ENCODE peak calls at places on chromosomes 2 and 18, in six cellular contexts. One of them, this sample, is unnamed.

GRCh38 chr2:165833156-165833555 is 39.1 kb upstream of the GALNT3 start:
- DNase-seq in H1: no peak
- DNase-seq in HepG2: no peak
- DNase-seq in HCT116: no peak
- DNase-seq in SK-N-SH: no peak
- DNase-seq in K562: no peak
- DNase-seq in this sample: no peak

GRCh38 chr2:43212931-43213330 is 13.5 kb downstream of the ZFP36L2 start:
- DNase-seq in H1: no peak
- DNase-seq in HepG2: no peak
- DNase-seq in HCT116: no peak
- DNase-seq in SK-N-SH: no peak
- DNase-seq in K562: no peak
- DNase-seq in this sample: no peak

GRCh38 chr2:237700583-237701032 is 73.2 kb downstream of the LRRFIP1 start:
- DNase-seq in H1: no peak
- DNase-seq in HepG2: no peak
- DNase-seq in HCT116: no peak
- DNase-seq in SK-N-SH: peak
- DNase-seq in K562: no peak
- DNase-seq in this sample: peak

GRCh38 chr2:107669335-107669734 is 157.4 kb upstream of the RGPD4 start:
- DNase-seq in H1: no peak
- DNase-seq in HepG2: no peak
- DNase-seq in HCT116: no peak
- DNase-seq in SK-N-SH: peak
- DNase-seq in K562: peak
- DNase-seq in this sample: no peak

GRCh38 chr2:135475128-135475527 is 55.9 kb downstream of the ZRANB3 start:
- DNase-seq in H1: no peak
- DNase-seq in HepG2: no peak
- DNase-seq in HCT116: no peak
- DNase-seq in SK-N-SH: no peak
- DNase-seq in K562: no peak
- DNase-seq in this sample: no peak

GRCh38 chr18:21452381-21452780 is 148.1 kb downstream of the ESCO1 start:
- DNase-seq in H1: no peak
- DNase-seq in HepG2: no peak
- DNase-seq in HCT116: no peak
- DNase-seq in SK-N-SH: no peak
- DNase-seq in K562: no peak
- DNase-seq in this sample: no peak

GRCh38 chr2:29114514-29114840 is 738 bp upstream of the CLIP4 start:
- DNase-seq in H1: no peak
- DNase-seq in HepG2: no peak
- DNase-seq in HCT116: no peak
- DNase-seq in SK-N-SH: peak
- DNase-seq in K562: no peak
- DNase-seq in this sample: no peak

GRCh38 chr2:209456489-209456888 is 32.6 kb downstream of the MAP2 start:
- DNase-seq in H1: no peak
- DNase-seq in HepG2: no peak
- DNase-seq in HCT116: no peak
- DNase-seq in SK-N-SH: no peak
- DNase-seq in K562: no peak
- DNase-seq in this sample: no peak

GRCh38 chr2:55966431-55967118 is 43.0 kb upstream of the EFEMP1 start:
- DNase-seq in H1: no peak
- DNase-seq in HepG2: no peak
- DNase-seq in HCT116: no peak
- DNase-seq in SK-N-SH: no peak
- DNase-seq in K562: no peak
- DNase-seq in this sample: no peak

GRCh38 chr2:1593371-1594205 is 150.7 kb downstream of the PXDN start:
- DNase-seq in H1: no peak
- DNase-seq in HepG2: no peak
- DNase-seq in HCT116: peak
- DNase-seq in SK-N-SH: peak
- DNase-seq in K562: no peak
- DNase-seq in this sample: no peak
- H3K9ac ChIP-seq in H1: no peak
- H3K9ac ChIP-seq in HepG2: no peak
- H3K9ac ChIP-seq in HCT116: no peak
- H3K9ac ChIP-seq in SK-N-SH: peak
- H3K9ac ChIP-seq in K562: no peak
- H3K9ac ChIP-seq in this sample: no peak

GRCh38 chr2:239815638-239816035 is 209.5 kb downstream of the NDUFA10 start:
- DNase-seq in H1: no peak
- DNase-seq in HepG2: no peak
- DNase-seq in HCT116: no peak
- DNase-seq in SK-N-SH: no peak
- DNase-seq in K562: no peak
- DNase-seq in this sample: no peak

GRCh38 chr2:239814136-239814916 is 210.8 kb downstream of the NDUFA10 start:
- DNase-seq in H1: no peak
- DNase-seq in HepG2: no peak
- DNase-seq in HCT116: no peak
- DNase-seq in SK-N-SH: no peak
- DNase-seq in K562: peak
- DNase-seq in this sample: no peak

GRCh38 chr2:239816571-239816970 is 208.6 kb downstream of the NDUFA10 start:
- DNase-seq in H1: no peak
- DNase-seq in HepG2: no peak
- DNase-seq in HCT116: no peak
- DNase-seq in SK-N-SH: no peak
- DNase-seq in K562: no peak
- DNase-seq in this sample: no peak

GRCh38 chr2:239813261-239814135 is 211.6 kb downstream of the NDUFA10 start:
- DNase-seq in H1: no peak
- DNase-seq in HepG2: no peak
- DNase-seq in HCT116: no peak
- DNase-seq in SK-N-SH: no peak
- DNase-seq in K562: no peak
- DNase-seq in this sample: no peak

GRCh38 chr2:239814917-239815637 is 210.1 kb downstream of the NDUFA10 start:
- DNase-seq in H1: no peak
- DNase-seq in HepG2: no peak
- DNase-seq in HCT116: no peak
- DNase-seq in SK-N-SH: no peak
- DNase-seq in K562: no peak
- DNase-seq in this sample: no peak
- TF ChIP-seq SIN3A in H1: no peak
- TF ChIP-seq SIN3A in HepG2: no peak
- TF ChIP-seq SIN3A in HCT116: no peak
- TF ChIP-seq SIN3A in SK-N-SH: no peak
- TF ChIP-seq SIN3A in K562: no peak
- TF ChIP-seq SIN3A in this sample: no peak

DNA sequence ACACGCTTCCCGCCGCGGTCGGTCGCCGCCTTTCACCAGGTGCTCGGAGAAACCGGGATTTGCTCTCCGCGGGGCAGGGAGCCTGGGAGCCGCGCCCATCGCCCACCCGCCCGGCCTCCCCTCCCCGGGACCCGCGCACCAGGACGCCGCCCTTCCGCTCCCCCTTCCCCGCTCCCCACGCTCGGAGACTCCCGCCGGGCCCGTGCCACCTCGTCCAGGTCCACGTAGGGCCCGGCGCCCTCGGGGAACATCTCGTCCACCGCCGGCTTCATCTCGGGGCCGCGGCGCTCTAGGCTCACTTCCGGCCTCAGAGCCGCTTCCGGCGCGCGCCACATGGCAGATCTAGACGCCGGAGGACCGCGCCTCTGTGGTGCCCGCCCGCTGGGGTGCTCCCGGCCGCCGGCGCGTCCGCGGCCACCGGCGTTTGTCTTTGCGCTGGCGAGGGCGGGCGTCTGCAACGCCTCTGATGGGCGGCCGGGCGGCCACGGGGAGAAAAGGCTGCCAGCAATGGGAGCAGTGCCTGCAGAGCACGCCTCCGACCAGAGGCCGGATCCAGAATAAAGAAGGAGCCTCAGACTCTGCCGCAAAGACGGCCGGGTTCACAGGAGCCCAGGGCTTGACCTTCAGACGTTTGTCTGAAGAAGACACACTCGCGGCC is at the start of gene COPS9:
- DNase-seq in H1: no peak
- DNase-seq in HepG2: peak
- DNase-seq in HCT116: peak
- DNase-seq in SK-N-SH: peak
- DNase-seq in K562: peak
- DNase-seq in this sample: peak
- H3K9ac ChIP-seq in H1: peak
- H3K9ac ChIP-seq in HepG2: peak
- H3K9ac ChIP-seq in HCT116: peak
- H3K9ac ChIP-seq in SK-N-SH: peak
- H3K9ac ChIP-seq in K562: peak
- H3K9ac ChIP-seq in this sample: peak

GRCh38 chr18:3924455-3924854 is 474.5 kb downstream of the TGIF1 start:
- DNase-seq in H1: no peak
- DNase-seq in HepG2: no peak
- DNase-seq in HCT116: no peak
- DNase-seq in SK-N-SH: no peak
- DNase-seq in K562: no peak
- DNase-seq in this sample: no peak

GRCh38 chr18:3919396-3920061 is 469.6 kb downstream of the TGIF1 start:
- DNase-seq in H1: no peak
- DNase-seq in HepG2: no peak
- DNase-seq in HCT116: no peak
- DNase-seq in SK-N-SH: no peak
- DNase-seq in K562: no peak
- DNase-seq in this sample: no peak

GRCh38 chr18:3923750-3924149 is 473.8 kb downstream of the TGIF1 start:
- DNase-seq in H1: no peak
- DNase-seq in HepG2: no peak
- DNase-seq in HCT116: no peak
- DNase-seq in SK-N-SH: no peak
- DNase-seq in K562: no peak
- DNase-seq in this sample: no peak

GRCh38 chr18:3920832-3921231 is 470.9 kb downstream of the TGIF1 start:
- DNase-seq in H1: no peak
- DNase-seq in HepG2: no peak
- DNase-seq in HCT116: no peak
- DNase-seq in SK-N-SH: no peak
- DNase-seq in K562: no peak
- DNase-seq in this sample: no peak

DNA sequence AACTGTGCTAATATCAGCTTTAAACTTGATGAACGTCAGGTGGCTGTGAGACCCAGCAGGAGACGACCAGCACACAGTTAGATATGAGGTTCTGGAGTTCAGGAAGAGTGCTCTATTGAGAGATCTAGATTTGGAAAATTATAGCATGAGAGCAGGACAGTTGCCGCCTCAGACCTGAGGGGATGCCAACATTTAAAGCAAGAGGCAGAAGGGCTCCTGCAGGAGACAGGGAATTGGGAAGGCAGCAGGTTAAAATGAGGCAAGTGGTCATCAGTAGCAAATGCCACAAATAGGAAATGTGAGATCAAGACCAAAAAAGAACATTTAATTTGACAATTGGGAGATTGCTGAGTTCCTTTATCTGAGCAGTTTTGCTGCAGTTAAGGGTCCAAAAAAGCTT is 471.9 kb downstream of the TGIF1 start:
- DNase-seq in H1: no peak
- DNase-seq in HepG2: no peak
- DNase-seq in HCT116: no peak
- DNase-seq in SK-N-SH: no peak
- DNase-seq in K562: no peak
- DNase-seq in this sample: no peak
- TF ChIP-seq SIN3A in H1: no peak
- TF ChIP-seq SIN3A in HepG2: no peak
- TF ChIP-seq SIN3A in HCT116: no peak
- TF ChIP-seq SIN3A in SK-N-SH: no peak
- TF ChIP-seq SIN3A in K562: no peak
- TF ChIP-seq SIN3A in this sample: no peak

GRCh38 chr2:119204525-119204924 is 19.1 kb upstream of the STEAP3 start:
- DNase-seq in H1: no peak
- DNase-seq in HepG2: no peak
- DNase-seq in HCT116: no peak
- DNase-seq in SK-N-SH: no peak
- DNase-seq in K562: no peak
- DNase-seq in this sample: no peak

GRCh38 chr2:119205001-119205669 is 18.5 kb upstream of the STEAP3 start:
- DNase-seq in H1: no peak
- DNase-seq in HepG2: no peak
- DNase-seq in HCT116: no peak
- DNase-seq in SK-N-SH: no peak
- DNase-seq in K562: no peak
- DNase-seq in this sample: no peak

GRCh38 chr2:119206201-119206600 is 17.4 kb upstream of the STEAP3 start:
- DNase-seq in H1: no peak
- DNase-seq in HepG2: no peak
- DNase-seq in HCT116: no peak
- DNase-seq in SK-N-SH: no peak
- DNase-seq in K562: no peak
- DNase-seq in this sample: no peak

GRCh38 chr2:119208791-119209203 is 14.8 kb upstream of the STEAP3 start:
- DNase-seq in H1: no peak
- DNase-seq in HepG2: no peak
- DNase-seq in HCT116: peak
- DNase-seq in SK-N-SH: no peak
- DNase-seq in K562: no peak
- DNase-seq in this sample: no peak

DNA sequence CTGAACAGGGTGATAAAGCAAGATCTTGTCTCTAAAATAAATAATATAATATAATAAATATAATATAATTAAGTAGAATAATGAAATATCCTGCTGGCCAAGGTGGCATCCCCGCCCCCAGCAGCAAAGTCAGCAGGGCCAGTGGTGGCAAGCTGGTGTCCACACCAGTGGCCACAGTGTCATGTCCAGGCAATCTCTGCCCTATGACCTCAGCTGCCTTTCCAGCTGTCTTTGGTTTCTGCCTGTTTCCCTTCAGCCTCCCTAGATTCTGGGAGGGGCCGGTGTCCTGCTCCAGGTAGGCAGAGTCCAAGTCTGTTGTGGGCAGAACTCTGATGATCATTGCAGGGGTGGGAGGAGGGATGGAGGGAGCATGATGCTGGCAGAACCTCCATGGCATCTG is 16.2 kb upstream of the STEAP3 start:
- DNase-seq in H1: no peak
- DNase-seq in HepG2: no peak
- DNase-seq in HCT116: no peak
- DNase-seq in SK-N-SH: no peak
- DNase-seq in K562: no peak
- DNase-seq in this sample: no peak
- H3K9ac ChIP-seq in H1: no peak
- H3K9ac ChIP-seq in HepG2: no peak
- H3K9ac ChIP-seq in HCT116: no peak
- H3K9ac ChIP-seq in SK-N-SH: no peak
- H3K9ac ChIP-seq in K562: no peak
- H3K9ac ChIP-seq in this sample: no peak

GRCh38 chr2:160694221-160694620 is 200.6 kb upstream of the RBMS1 start:
- DNase-seq in H1: no peak
- DNase-seq in HepG2: no peak
- DNase-seq in HCT116: no peak
- DNase-seq in SK-N-SH: no peak
- DNase-seq in K562: no peak
- DNase-seq in this sample: no peak
- TF ChIP-seq SIN3A in H1: no peak
- TF ChIP-seq SIN3A in HepG2: no peak
- TF ChIP-seq SIN3A in HCT116: no peak
- TF ChIP-seq SIN3A in SK-N-SH: no peak
- TF ChIP-seq SIN3A in K562: no peak
- TF ChIP-seq SIN3A in this sample: no peak

GRCh38 chr2:38665854-38666577 is at the start of gene GALM:
- DNase-seq in H1: peak
- DNase-seq in HepG2: peak
- DNase-seq in HCT116: peak
- DNase-seq in SK-N-SH: peak
- DNase-seq in K562: peak
- DNase-seq in this sample: no peak
- H3K9ac ChIP-seq in H1: peak
- H3K9ac ChIP-seq in HepG2: peak
- H3K9ac ChIP-seq in HCT116: peak
- H3K9ac ChIP-seq in SK-N-SH: peak
- H3K9ac ChIP-seq in K562: peak
- H3K9ac ChIP-seq in this sample: peak